ENCODE peak calls at places on chromosome 3, in seven cellular contexts. Z, P, C, Q, G, L and D are unnamed samples.

GRCh38 chr3:123694377-123695147 is 109.7 kb upstream of the HACD2 start:
- DNase-seq in G (no peak), P (peak), Z (no peak), C (no peak), Q (no peak), L (no peak), D (no peak)

GRCh38 chr3:61562810-61563613 is 1.6 kb downstream of the PTPRG start:
- DNase-seq in L (no peak), Z (no peak), P (peak), Q (no peak), G (peak), C (no peak), D (no peak)

GRCh38 chr3:165233521-165234195 is 37.5 kb upstream of the SLITRK3 start:
- DNase-seq in G (peak), C (no peak), P (peak), Z (no peak), Q (no peak), L (no peak), D (no peak)

GRCh38 chr3:13866406-13866965 is 13.4 kb downstream of the WNT7A start:
- DNase-seq in P (no peak), C (no peak), Q (no peak), Z (no peak), L (peak), G (no peak), D (no peak)

GRCh38 chr3:180680097-180680430 is 775 bp upstream of the CCDC39 start:
- DNase-seq in C (no peak), P (peak), G (peak), L (peak), Q (peak), Z (no peak), D (peak)

GRCh38 chr3:194308635-194309213 is 42.4 kb downstream of the CPN2 start:
- DNase-seq in P (no peak), L (no peak), Q (no peak), Z (no peak), C (no peak), G (no peak), D (no peak)

GRCh38 chr3:132256984-132257383 is 60.2 kb upstream of the ACP3 start:
- DNase-seq in G (peak), P (peak), Q (peak), Z (no peak), L (no peak), C (peak), D (peak)

GRCh38 chr3:13004376-13004775 is 68.9 kb downstream of the IQSEC1 start:
- DNase-seq in L (no peak), Z (no peak), P (no peak), C (peak), G (peak), Q (no peak), D (no peak)

GRCh38 chr3:28994161-28994905 is 286.5 kb upstream of the RBMS3 start:
- DNase-seq in G (peak), P (no peak), L (no peak), Q (no peak), C (no peak), Z (no peak), D (no peak)

GRCh38 chr3:124410471-124410870 is 319.8 kb upstream of the UMPS start:
- DNase-seq in P (peak), C (no peak), L (no peak), Q (no peak), Z (no peak), G (no peak), D (no peak)

GRCh38 chr3:16112910-16113504 is 61.5 kb upstream of the GALNT15 start:
- DNase-seq in C (no peak), G (no peak), P (peak), Q (no peak), L (no peak), Z (no peak), D (no peak)